ENCODE peak calls at places on chromosomes 6 and 20, in ten cellular contexts. L is spleen; Y is endothelial cell of umbilical vein; B is fibroblast of lung; M is CD4-positive, alpha-beta T cell; V is cardiac muscle cell; Q is body of pancreas; F is OCI-LY7; U is MM.1S; I is RWPE1. A is an unnamed sample.

GRCh38 chr6:40999498-41000070 is 39.4 kb downstream of the UNC5CL start:
- DNase-seq in I (no peak), U (no peak), B (peak; percentile 40), Q (peak; percentile 71), M (no peak), V (peak; percentile 79), L (no peak), Y (peak; percentile 44), F (peak; percentile 55), A (peak; percentile 22)

GRCh38 chr6:152123076-152123475 is 315.6 kb downstream of the ESR1 start:
- DNase-seq in L (no peak), M (no peak), U (no peak), V (no peak), I (no peak), Q (no peak), B (no peak), Y (no peak), F (no peak), A (no peak)

GRCh38 chr6:12381587-12381986 is 91.4 kb downstream of the EDN1 start:
- DNase-seq in Q (no peak), M (no peak), U (no peak), L (no peak), V (no peak), Y (no peak), B (peak; percentile 59), F (no peak), I (peak; percentile 8), A (no peak)

GRCh38 chr20:50330504-50331313 is 140.1 kb downstream of the CEBPB start:
- DNase-seq in B (peak; percentile 86), L (peak; percentile 74), M (no peak), V (peak; percentile 82), Y (no peak), Q (no peak), U (no peak), I (no peak), F (no peak), A (no peak)

GRCh38 chr6:159444073-159444472 is 249.0 kb downstream of the SOD2 start:
- DNase-seq in U (no peak), V (no peak), B (no peak), I (no peak), Y (no peak), M (no peak), L (no peak), F (no peak), Q (no peak), A (no peak)

GRCh38 chr20:54438166-54438565 is 37.2 kb upstream of the DOK5 start:
- DNase-seq in F (no peak), I (no peak), B (no peak), Y (no peak), U (no peak), L (no peak), V (no peak), M (no peak), Q (no peak), A (no peak)

GRCh38 chr6:106476326-106477105 is 116.0 kb downstream of the CRYBG1 start:
- DNase-seq in Y (no peak), L (no peak), V (peak; percentile 73), Q (no peak), I (peak; percentile 77), B (peak; percentile 90), M (no peak), U (no peak), F (no peak), A (no peak)

GRCh38 chr6:27553123-27553904 is 80.4 kb upstream of the ZNF184 start:
- DNase-seq in Y (peak; percentile 7), V (peak; percentile 31), F (peak; percentile 3), B (peak; percentile 55), Q (no peak), I (no peak), L (no peak), M (no peak), U (peak; percentile 64), A (peak; percentile 89)

GRCh38 chr6:85594197-85594930 is 706 bp upstream of the SNX14 start:
- DNase-seq in Y (peak; percentile 63), V (no peak), U (peak; percentile 44), F (peak; percentile 52), M (peak; percentile 27), B (no peak), I (no peak), Q (no peak), L (no peak), A (peak; percentile 45)

DNA sequence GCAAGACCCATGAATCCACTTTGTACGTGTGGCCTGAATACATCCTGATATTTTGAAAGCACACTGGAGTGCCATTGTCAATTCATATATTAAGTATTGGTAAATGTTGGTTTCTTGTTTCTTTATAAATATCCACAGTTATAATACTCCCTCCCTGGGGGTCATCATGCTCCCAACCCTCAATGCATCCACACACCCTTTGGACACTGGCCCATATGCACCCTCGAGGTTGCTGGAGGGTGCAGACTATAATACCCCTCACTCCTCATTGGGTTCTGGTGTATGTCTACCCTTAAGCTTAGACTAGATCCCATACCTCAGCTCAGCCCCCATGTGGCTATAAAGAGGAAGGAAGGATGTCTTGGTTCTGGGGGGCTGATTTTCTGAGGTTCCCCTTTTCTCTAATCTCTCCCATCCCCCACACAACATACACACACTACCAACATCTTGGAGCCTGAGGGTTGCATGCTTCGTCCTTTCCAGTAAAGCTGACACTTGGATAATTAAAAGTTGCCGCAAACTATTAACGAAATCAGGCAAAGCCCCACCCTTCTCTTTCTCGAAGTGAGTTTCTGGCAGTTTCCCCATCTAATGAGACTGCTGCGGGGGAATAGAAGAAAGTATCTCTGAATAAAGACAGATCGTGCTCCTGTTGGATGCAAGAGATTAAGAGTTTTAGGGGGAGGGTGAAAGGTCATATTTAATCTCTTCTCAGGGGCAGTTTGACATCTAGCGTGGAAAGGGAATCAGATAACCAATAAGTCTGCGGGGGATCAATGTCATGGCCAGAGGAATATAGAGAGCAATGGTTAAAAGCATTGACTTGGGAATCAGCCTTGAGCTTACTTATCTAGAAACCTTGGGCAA is 7.4 kb downstream of the PIM1 start:
- DNase-seq in L (no peak), B (no peak), U (no peak), I (no peak), F (peak; percentile 32), V (peak; percentile 41), M (no peak), Y (no peak), Q (no peak), A (no peak)
- TF ChIP-seq CTCF in L (no peak), B (peak; percentile 2), U (no peak), I (no peak), F (peak; percentile 49), V (peak; percentile 6), M (no peak), Y (no peak), Q (no peak), A (no peak)

DNA sequence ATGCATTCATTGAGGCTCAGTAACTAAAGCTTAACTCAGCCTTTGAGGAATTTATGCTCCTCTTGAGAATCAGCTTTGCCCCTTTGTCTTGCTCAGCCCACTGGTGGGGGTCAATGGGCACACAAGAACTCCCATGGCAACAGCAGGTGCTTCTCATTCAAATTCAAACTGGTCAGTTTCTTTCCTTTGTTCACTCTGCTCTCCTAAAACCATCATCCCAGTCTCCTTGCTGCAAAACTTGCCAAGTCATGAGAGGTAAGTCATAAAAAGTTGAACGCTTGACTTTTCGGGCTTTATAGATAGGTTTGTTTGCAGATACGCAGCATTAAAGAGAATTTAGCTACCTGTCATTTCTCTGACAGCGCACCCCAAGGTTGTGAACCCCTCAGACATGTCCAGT is 146.8 kb downstream of the TFAP2A start:
- DNase-seq in M (no peak), L (no peak), F (no peak), U (no peak), Q (no peak), Y (no peak), I (no peak), B (no peak), V (no peak), A (no peak)
- H3K27ac ChIP-seq in M (no peak overlapping the region), L (no peak overlapping the region), F (no peak overlapping the region), U (no peak overlapping the region), Q (no peak overlapping the region), Y (no peak overlapping the region), I (no peak overlapping the region), B (no peak overlapping the region), V (no peak overlapping the region), A (no peak overlapping the region)

GRCh38 chr6:37218061-37218460 is 39.5 kb upstream of the TBC1D22B start:
- DNase-seq in B (no peak), F (no peak), Y (no peak), M (no peak), L (no peak), U (no peak), Q (no peak), I (no peak), V (no peak), A (no peak)
- TF ChIP-seq CTCF in B (no peak), F (no peak), Y (no peak), M (no peak), L (no peak), U (no peak), Q (no peak), I (no peak), V (no peak), A (no peak)

GRCh38 chr6:96520851-96521115 is 823 bp upstream of the UFL1 start:
- DNase-seq in B (peak; percentile 13), M (no peak), U (no peak), Y (no peak), I (no peak), Q (no peak), L (no peak), F (peak; percentile 7), V (no peak), A (peak; percentile 1)
- H3K27ac ChIP-seq in B (no peak overlapping the region), M (peak overlapping the region; percentile 98), U (no peak overlapping the region), Y (peak overlapping the region; percentile 92), I (no peak overlapping the region), Q (no peak overlapping the region), L (peak overlapping the region; percentile 99), F (no peak overlapping the region), V (no peak overlapping the region), A (peak overlapping the region; percentile 95)

GRCh38 chr20:2475850-2476741 is 5.5 kb upstream of the SNRPB start:
- DNase-seq in L (no peak), U (no peak), Y (no peak), F (no peak), M (no peak), Q (no peak), B (no peak), I (no peak), V (no peak), A (no peak)

GRCh38 chr20:2480381-2480780 is 9.8 kb upstream of the SNRPB start:
- DNase-seq in U (no peak), M (no peak), V (no peak), L (no peak), I (no peak), B (no peak), Y (no peak), Q (no peak), F (no peak), A (no peak)

GRCh38 chr20:2476742-2477615 is 6.4 kb upstream of the SNRPB start:
- DNase-seq in M (no peak), B (no peak), Q (no peak), L (no peak), U (no peak), I (no peak), F (no peak), V (no peak), Y (peak; percentile 66), A (no peak)
- TF ChIP-seq CTCF in M (no peak), B (no peak), Q (no peak), L (no peak), U (peak; percentile 44), I (no peak), F (peak; percentile 60), V (no peak), Y (peak; percentile 14), A (peak; percentile 26)